ENCODE peak calls at places on chromosomes 2 and 18, in ten cellular contexts. One of them, this sample, is unnamed.

GRCh38 chr2:200483729-200484198 is 26.1 kb downstream of the KCTD18 start:
- DNase-seq in GM12878: no peak
- DNase-seq in HCT116: peak; percentile 27
- DNase-seq in endothelial cell of umbilical vein: no peak
- DNase-seq in prostate gland: peak; percentile 71
- DNase-seq in sigmoid colon: no peak
- DNase-seq in IMR-90: peak; percentile 25
- DNase-seq in GM12892: peak; percentile 26
- DNase-seq in body of pancreas: peak; percentile 78
- DNase-seq in lower leg skin: no peak
- DNase-seq in this sample: no peak

GRCh38 chr2:134461511-134461910 is 207.6 kb downstream of the MGAT5 start:
- DNase-seq in body of pancreas: no peak
- DNase-seq in lower leg skin: no peak
- DNase-seq in prostate gland: no peak
- DNase-seq in GM12878: no peak
- DNase-seq in IMR-90: peak; percentile 31
- DNase-seq in HCT116: no peak
- DNase-seq in sigmoid colon: no peak
- DNase-seq in GM12892: no peak
- DNase-seq in endothelial cell of umbilical vein: no peak
- DNase-seq in this sample: peak; percentile 57

GRCh38 chr2:228987441-228988155 is 283.5 kb downstream of the PID1 start:
- DNase-seq in HCT116: no peak
- DNase-seq in sigmoid colon: no peak
- DNase-seq in body of pancreas: no peak
- DNase-seq in GM12878: no peak
- DNase-seq in prostate gland: no peak
- DNase-seq in endothelial cell of umbilical vein: no peak
- DNase-seq in GM12892: no peak
- DNase-seq in IMR-90: no peak
- DNase-seq in lower leg skin: no peak
- DNase-seq in this sample: no peak

GRCh38 chr2:202831241-202831997 is 40.1 kb downstream of the ICA1L start:
- DNase-seq in HCT116: peak; percentile 61
- DNase-seq in endothelial cell of umbilical vein: peak; percentile 75
- DNase-seq in lower leg skin: no peak
- DNase-seq in prostate gland: peak; percentile 12
- DNase-seq in sigmoid colon: no peak
- DNase-seq in GM12892: peak; percentile 22
- DNase-seq in IMR-90: peak; percentile 61
- DNase-seq in GM12878: peak; percentile 61
- DNase-seq in body of pancreas: peak; percentile 56
- DNase-seq in this sample: no peak

GRCh38 chr2:129888896-129889295 is 90.6 kb upstream of the RAB6C start:
- DNase-seq in sigmoid colon: no peak
- DNase-seq in endothelial cell of umbilical vein: no peak
- DNase-seq in GM12878: no peak
- DNase-seq in GM12892: no peak
- DNase-seq in prostate gland: no peak
- DNase-seq in body of pancreas: no peak
- DNase-seq in lower leg skin: peak; percentile 57
- DNase-seq in HCT116: no peak
- DNase-seq in IMR-90: peak; percentile 16
- DNase-seq in this sample: no peak

GRCh38 chr2:36477744-36478143 is 120.2 kb downstream of the FEZ2 start:
- DNase-seq in endothelial cell of umbilical vein: peak; percentile 63
- DNase-seq in IMR-90: no peak
- DNase-seq in HCT116: no peak
- DNase-seq in body of pancreas: no peak
- DNase-seq in prostate gland: no peak
- DNase-seq in GM12892: no peak
- DNase-seq in sigmoid colon: no peak
- DNase-seq in GM12878: no peak
- DNase-seq in lower leg skin: no peak
- DNase-seq in this sample: no peak

GRCh38 chr2:929011-929735 is 21.5 kb upstream of the SNTG2 start:
- DNase-seq in HCT116: no peak
- DNase-seq in prostate gland: no peak
- DNase-seq in GM12892: no peak
- DNase-seq in lower leg skin: no peak
- DNase-seq in sigmoid colon: no peak
- DNase-seq in endothelial cell of umbilical vein: no peak
- DNase-seq in GM12878: no peak
- DNase-seq in IMR-90: no peak
- DNase-seq in body of pancreas: no peak
- DNase-seq in this sample: no peak

GRCh38 chr2:45275806-45276205 is 266.6 kb upstream of the SIX2 start:
- DNase-seq in HCT116: no peak
- DNase-seq in endothelial cell of umbilical vein: no peak
- DNase-seq in body of pancreas: no peak
- DNase-seq in sigmoid colon: no peak
- DNase-seq in GM12892: no peak
- DNase-seq in IMR-90: no peak
- DNase-seq in prostate gland: no peak
- DNase-seq in lower leg skin: no peak
- DNase-seq in GM12878: no peak
- DNase-seq in this sample: no peak

GRCh38 chr2:172972005-172972619 is 103.5 kb upstream of the MAP3K20 start:
- DNase-seq in IMR-90: peak; percentile 48
- DNase-seq in GM12878: no peak
- DNase-seq in HCT116: peak; percentile 36
- DNase-seq in prostate gland: no peak
- DNase-seq in body of pancreas: peak; percentile 40
- DNase-seq in lower leg skin: no peak
- DNase-seq in GM12892: no peak
- DNase-seq in endothelial cell of umbilical vein: peak; percentile 54
- DNase-seq in sigmoid colon: no peak
- DNase-seq in this sample: no peak

GRCh38 chr2:3148716-3149115 is 228.9 kb downstream of the EIPR1 start:
- DNase-seq in lower leg skin: no peak
- DNase-seq in body of pancreas: no peak
- DNase-seq in endothelial cell of umbilical vein: no peak
- DNase-seq in GM12878: no peak
- DNase-seq in GM12892: no peak
- DNase-seq in prostate gland: no peak
- DNase-seq in IMR-90: no peak
- DNase-seq in HCT116: no peak
- DNase-seq in sigmoid colon: no peak
- DNase-seq in this sample: no peak

GRCh38 chr2:195535911-195536522 is 121.0 kb upstream of the SLC39A10 start:
- DNase-seq in sigmoid colon: no peak
- DNase-seq in prostate gland: no peak
- DNase-seq in GM12878: peak; percentile 92
- DNase-seq in endothelial cell of umbilical vein: no peak
- DNase-seq in body of pancreas: peak; percentile 48
- DNase-seq in IMR-90: no peak
- DNase-seq in lower leg skin: no peak
- DNase-seq in GM12892: peak; percentile 25
- DNase-seq in HCT116: no peak
- DNase-seq in this sample: no peak

GRCh38 chr2:159209341-159210306 is 76.9 kb downstream of the WDSUB1 start:
- DNase-seq in endothelial cell of umbilical vein: no peak
- DNase-seq in lower leg skin: peak; percentile 84
- DNase-seq in prostate gland: no peak
- DNase-seq in GM12892: no peak
- DNase-seq in sigmoid colon: no peak
- DNase-seq in IMR-90: no peak
- DNase-seq in body of pancreas: peak; percentile 20
- DNase-seq in HCT116: no peak
- DNase-seq in GM12878: peak; percentile 19
- DNase-seq in this sample: no peak

GRCh38 chr2:222303045-222303827 is 4.4 kb upstream of the PAX3 start:
- DNase-seq in IMR-90: no peak
- DNase-seq in prostate gland: no peak
- DNase-seq in GM12892: no peak
- DNase-seq in HCT116: no peak
- DNase-seq in endothelial cell of umbilical vein: no peak
- DNase-seq in GM12878: no peak
- DNase-seq in body of pancreas: no peak
- DNase-seq in sigmoid colon: no peak
- DNase-seq in lower leg skin: peak; percentile 74
- DNase-seq in this sample: no peak

DNA sequence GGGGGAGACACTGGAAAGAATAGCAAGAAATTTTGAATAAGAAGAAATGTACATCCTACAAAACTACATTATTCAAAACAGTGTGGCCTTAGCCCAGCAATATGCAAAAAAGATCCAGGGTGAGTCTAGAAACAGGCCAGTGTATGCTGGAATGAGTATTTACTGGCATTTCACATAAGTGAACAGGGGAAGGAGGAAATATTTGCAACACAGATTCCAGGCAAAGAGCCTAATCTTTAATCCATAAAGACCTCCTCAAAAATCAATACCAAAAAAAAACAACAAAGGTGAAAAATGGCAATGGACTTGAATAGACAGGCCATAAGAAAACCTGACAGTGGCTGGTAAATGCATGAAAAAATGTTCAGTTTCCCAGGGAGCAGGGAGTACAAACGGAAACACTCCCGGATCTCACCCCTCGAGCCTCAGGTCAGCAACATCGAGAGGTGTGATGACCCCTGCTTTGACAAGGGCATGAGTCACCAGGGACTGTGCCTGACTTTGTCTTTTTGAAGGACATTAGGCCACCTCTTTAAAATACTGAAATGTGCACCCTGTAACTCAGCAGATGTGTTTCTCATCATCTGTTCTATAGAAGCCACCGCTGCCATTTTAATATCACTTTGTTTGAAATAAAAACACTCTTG is 12.7 kb upstream of the GPC1 start:
- DNase-seq in GM12878: no peak
- DNase-seq in HCT116: no peak
- DNase-seq in body of pancreas: no peak
- DNase-seq in lower leg skin: peak; percentile 10
- DNase-seq in sigmoid colon: no peak
- DNase-seq in GM12892: no peak
- DNase-seq in endothelial cell of umbilical vein: no peak
- DNase-seq in IMR-90: no peak
- DNase-seq in prostate gland: no peak
- DNase-seq in this sample: no peak
- TF ChIP-seq POLR2A in GM12878: no peak
- TF ChIP-seq POLR2A in HCT116: no peak
- TF ChIP-seq POLR2A in body of pancreas: no peak
- TF ChIP-seq POLR2A in lower leg skin: no peak
- TF ChIP-seq POLR2A in sigmoid colon: no peak
- TF ChIP-seq POLR2A in GM12892: no peak
- TF ChIP-seq POLR2A in endothelial cell of umbilical vein: no peak
- TF ChIP-seq POLR2A in IMR-90: no peak
- TF ChIP-seq POLR2A in prostate gland: no peak
- TF ChIP-seq POLR2A in this sample: no peak

DNA sequence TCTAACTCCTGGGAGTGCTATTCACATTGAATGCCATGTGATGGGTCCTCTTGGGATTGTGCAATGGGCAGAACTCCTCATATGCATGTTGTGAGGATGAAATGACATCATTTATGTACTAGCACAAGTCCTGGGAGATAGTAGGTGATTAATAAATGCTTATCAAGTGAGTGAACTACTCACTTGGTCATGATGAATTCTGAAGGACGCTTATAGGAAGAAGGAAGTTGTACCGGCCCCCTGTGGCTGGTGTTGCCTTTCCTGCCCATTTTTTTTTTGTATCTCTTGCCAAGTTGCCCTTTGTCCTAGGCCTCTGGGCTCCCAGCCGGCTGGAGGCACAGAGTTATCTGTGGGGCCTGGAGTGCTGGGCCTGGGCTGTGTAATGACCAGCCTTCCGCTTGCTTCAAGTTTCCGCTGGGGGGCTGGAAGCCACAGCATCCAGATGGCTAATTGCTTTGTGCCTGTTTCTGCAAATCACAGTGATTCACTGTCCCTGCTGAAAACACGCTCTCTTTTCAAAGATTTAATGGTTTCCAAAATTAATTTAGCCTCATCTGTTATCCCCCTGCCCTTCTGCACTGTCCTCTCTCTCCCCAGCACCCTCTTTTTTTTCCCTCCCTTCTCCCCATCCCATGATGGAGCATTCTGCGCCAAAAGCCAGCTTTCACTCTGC is 33.7 kb upstream of the MRPL33 start:
- DNase-seq in GM12878: no peak
- DNase-seq in lower leg skin: peak; percentile 85
- DNase-seq in sigmoid colon: no peak
- DNase-seq in prostate gland: no peak
- DNase-seq in GM12892: no peak
- DNase-seq in endothelial cell of umbilical vein: peak; percentile 78
- DNase-seq in body of pancreas: peak; percentile 59
- DNase-seq in HCT116: no peak
- DNase-seq in IMR-90: peak; percentile 84
- DNase-seq in this sample: no peak
- TF ChIP-seq POLR2A in GM12878: no peak
- TF ChIP-seq POLR2A in lower leg skin: no peak
- TF ChIP-seq POLR2A in sigmoid colon: no peak
- TF ChIP-seq POLR2A in prostate gland: no peak
- TF ChIP-seq POLR2A in GM12892: no peak
- TF ChIP-seq POLR2A in endothelial cell of umbilical vein: no peak
- TF ChIP-seq POLR2A in body of pancreas: no peak
- TF ChIP-seq POLR2A in HCT116: no peak
- TF ChIP-seq POLR2A in IMR-90: no peak
- TF ChIP-seq POLR2A in this sample: no peak

GRCh38 chr2:233236820-233237589 is 14.5 kb upstream of the ATG16L1 start:
- DNase-seq in IMR-90: no peak
- DNase-seq in sigmoid colon: no peak
- DNase-seq in HCT116: no peak
- DNase-seq in prostate gland: no peak
- DNase-seq in GM12892: no peak
- DNase-seq in body of pancreas: no peak
- DNase-seq in endothelial cell of umbilical vein: no peak
- DNase-seq in lower leg skin: no peak
- DNase-seq in GM12878: no peak
- DNase-seq in this sample: no peak
- TF ChIP-seq POLR2A in IMR-90: no peak
- TF ChIP-seq POLR2A in sigmoid colon: no peak
- TF ChIP-seq POLR2A in HCT116: no peak
- TF ChIP-seq POLR2A in prostate gland: no peak
- TF ChIP-seq POLR2A in GM12892: no peak
- TF ChIP-seq POLR2A in body of pancreas: no peak
- TF ChIP-seq POLR2A in endothelial cell of umbilical vein: no peak
- TF ChIP-seq POLR2A in lower leg skin: no peak
- TF ChIP-seq POLR2A in GM12878: no peak
- TF ChIP-seq POLR2A in this sample: no peak

DNA sequence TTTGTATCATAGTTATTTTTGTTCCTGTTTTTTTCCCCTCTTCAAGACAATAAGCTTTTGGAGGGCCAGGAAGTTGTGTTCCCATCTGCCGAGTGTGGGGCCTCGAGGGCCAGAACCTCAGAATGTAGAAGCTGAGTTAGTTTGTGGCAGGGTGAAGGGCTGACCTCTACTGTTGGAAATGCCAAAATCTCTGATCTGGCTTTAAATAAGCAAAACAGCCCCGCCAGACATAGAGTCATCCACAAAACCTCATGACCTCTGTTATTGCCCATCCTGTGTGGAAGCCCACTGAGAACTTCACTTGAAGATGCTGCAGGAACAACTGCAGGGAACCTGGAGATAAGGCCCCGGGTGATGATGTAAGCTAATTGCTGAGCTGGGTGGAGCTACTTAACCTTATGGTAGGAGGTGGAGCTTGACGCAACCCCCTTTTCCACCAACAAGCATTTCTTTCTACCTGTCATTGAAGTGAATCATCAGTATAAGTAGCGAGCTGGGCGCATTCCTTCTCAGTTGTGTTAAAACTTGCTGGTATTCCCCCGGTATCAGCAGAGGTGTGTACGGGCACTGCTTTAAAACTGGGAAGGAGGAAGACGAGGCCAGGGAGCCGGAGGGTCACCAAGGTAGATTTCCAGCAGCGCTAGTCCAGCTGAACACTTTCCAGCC is 177.2 kb downstream of the NEDD4L start:
- DNase-seq in endothelial cell of umbilical vein: no peak
- DNase-seq in lower leg skin: no peak
- DNase-seq in IMR-90: peak; percentile 53
- DNase-seq in HCT116: peak; percentile 90
- DNase-seq in prostate gland: peak; percentile 70
- DNase-seq in GM12892: no peak
- DNase-seq in sigmoid colon: no peak
- DNase-seq in body of pancreas: peak; percentile 69
- DNase-seq in GM12878: no peak
- DNase-seq in this sample: no peak
- TF ChIP-seq POLR2A in endothelial cell of umbilical vein: no peak
- TF ChIP-seq POLR2A in lower leg skin: no peak
- TF ChIP-seq POLR2A in IMR-90: no peak
- TF ChIP-seq POLR2A in HCT116: peak; percentile 36
- TF ChIP-seq POLR2A in prostate gland: peak; percentile 89
- TF ChIP-seq POLR2A in GM12892: peak; percentile 50
- TF ChIP-seq POLR2A in sigmoid colon: peak; percentile 67
- TF ChIP-seq POLR2A in body of pancreas: peak; percentile 78
- TF ChIP-seq POLR2A in GM12878: no peak
- TF ChIP-seq POLR2A in this sample: peak; percentile 26

This sample was measured in suprapubic skin.